ENCODE peak calls at places on chromosome 3, in eight cellular contexts. A, N, E, P, Q, S, Z and V are unnamed samples.

GRCh38 chr3:168024537-168024941 is 71.2 kb downstream of the GOLIM4 start:
- DNase-seq in A (peak), N (no peak), E (no peak), P (no peak), Q (no peak), S (no peak), Z (peak), V (peak)

GRCh38 chr3:150409527-150410310 is 1.6 kb downstream of the TSC22D2 start:
- DNase-seq in A (peak), N (peak), E (peak), P (peak), Q (peak), S (peak), Z (no peak), V (no peak)

GRCh38 chr3:5464684-5465083 is 277.2 kb downstream of the EDEM1 start:
- DNase-seq in A (peak), N (no peak), E (no peak), P (no peak), Q (no peak), S (no peak), Z (no peak), V (no peak)

GRCh38 chr3:152470095-152470494 is 201.4 kb downstream of the MBNL1 start:
- DNase-seq in A (no peak), N (no peak), E (no peak), P (no peak), Q (no peak), S (no peak), Z (no peak), V (no peak)

GRCh38 chr3:64122476-64122875 is 99.2 kb upstream of the PSMD6 start:
- DNase-seq in A (no peak), N (no peak), E (no peak), P (no peak), Q (no peak), S (peak), Z (no peak), V (no peak)

GRCh38 chr3:120448707-120449650 is 1.8 kb downstream of the FSTL1 start:
- DNase-seq in A (no peak), N (no peak), E (no peak), P (no peak), Q (no peak), S (peak), Z (no peak), V (peak)

GRCh38 chr3:60301142-60301541 is 950.1 kb downstream of the FHIT start:
- DNase-seq in A (no peak), N (no peak), E (no peak), P (no peak), Q (no peak), S (no peak), Z (peak), V (no peak)

GRCh38 chr3:27596920-27597319 is 112.7 kb upstream of the SLC4A7 start:
- DNase-seq in A (peak), N (no peak), E (no peak), P (no peak), Q (no peak), S (no peak), Z (no peak), V (peak)

GRCh38 chr3:107106316-107106715 is 270.9 kb upstream of the CCDC54 start:
- DNase-seq in A (no peak), N (no peak), E (no peak), P (no peak), Q (no peak), S (no peak), Z (no peak), V (peak)

GRCh38 chr3:73148653-73149052 is 87.2 kb downstream of the EBLN2 start:
- DNase-seq in A (no peak), N (no peak), E (no peak), P (no peak), Q (no peak), S (no peak), Z (no peak), V (no peak)

GRCh38 chr3:73332558-73332957 is 271.1 kb downstream of the EBLN2 start:
- DNase-seq in A (peak), N (no peak), E (no peak), P (no peak), Q (no peak), S (no peak), Z (no peak), V (no peak)

GRCh38 chr3:176352716-176353334 is 844.5 kb downstream of the TBL1XR1 start:
- DNase-seq in A (no peak), N (no peak), E (no peak), P (no peak), Q (no peak), S (no peak), Z (no peak), V (no peak)

GRCh38 chr3:71585126-71585525 is 1.6 kb upstream of the FOXP1 start:
- DNase-seq in A (peak), N (no peak), E (no peak), P (peak), Q (peak), S (no peak), Z (no peak), V (no peak)

GRCh38 chr3:117480981-117481380 is 771.4 kb downstream of the TUSC7 start:
- DNase-seq in A (no peak), N (no peak), E (no peak), P (no peak), Q (no peak), S (no peak), Z (no peak), V (no peak)

GRCh38 chr3:128854382-128854939 is 25.0 kb upstream of the ACAD9 start:
- DNase-seq in A (peak), N (no peak), E (no peak), P (no peak), Q (no peak), S (no peak), Z (no peak), V (no peak)

GRCh38 chr3:146747928-146748327 is 142.8 kb upstream of the PLSCR5 start:
- DNase-seq in A (no peak), N (no peak), E (no peak), P (no peak), Q (no peak), S (no peak), Z (peak), V (no peak)

GRCh38 chr3:102085431-102086226 is 236.3 kb downstream of the NFKBIZ start:
- DNase-seq in A (no peak), N (no peak), E (no peak), P (no peak), Q (no peak), S (no peak), Z (no peak), V (no peak)

GRCh38 chr3:186487037-186487436 is 57.1 kb downstream of the CRYGS start:
- DNase-seq in A (no peak), N (no peak), E (no peak), P (no peak), Q (no peak), S (no peak), Z (no peak), V (no peak)

GRCh38 chr3:186493507-186493906 is 50.7 kb downstream of the CRYGS start:
- DNase-seq in A (no peak), N (no peak), E (no peak), P (no peak), Q (no peak), S (no peak), Z (peak), V (no peak)

GRCh38 chr3:186492594-186492993 is 51.6 kb downstream of the CRYGS start:
- DNase-seq in A (no peak), N (no peak), E (no peak), P (no peak), Q (no peak), S (no peak), Z (no peak), V (no peak)

GRCh38 chr3:186487819-186488218 is 56.4 kb downstream of the CRYGS start:
- DNase-seq in A (peak), N (no peak), E (no peak), P (no peak), Q (no peak), S (no peak), Z (no peak), V (no peak)

DNA sequence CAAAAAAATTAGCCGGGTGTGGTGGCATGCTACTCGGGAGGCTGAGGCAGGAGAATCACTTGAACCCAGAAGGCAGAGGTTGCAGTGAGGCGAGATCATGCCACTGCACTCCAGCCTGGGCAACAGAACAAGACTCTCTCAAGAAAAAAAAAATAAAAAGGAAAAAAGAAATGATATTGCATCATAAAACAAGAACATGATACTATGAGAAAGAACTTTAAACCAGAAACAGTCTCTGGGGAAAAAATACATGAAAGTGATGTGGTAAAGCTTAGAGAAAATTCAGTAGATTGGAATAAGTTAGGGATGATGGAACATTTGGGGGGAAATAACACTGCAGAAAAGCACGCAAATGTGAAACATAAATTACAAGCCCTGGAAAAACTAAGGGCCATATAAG is 54.7 kb downstream of the CRYGS start:
- DNase-seq in A (no peak), N (no peak), E (no peak), P (no peak), Q (no peak), S (no peak), Z (no peak), V (no peak)
- H3K4me3 ChIP-seq in A (no peak), N (no peak), E (no peak), P (no peak), Q (no peak), S (no peak), Z (no peak), V (no peak)

DNA sequence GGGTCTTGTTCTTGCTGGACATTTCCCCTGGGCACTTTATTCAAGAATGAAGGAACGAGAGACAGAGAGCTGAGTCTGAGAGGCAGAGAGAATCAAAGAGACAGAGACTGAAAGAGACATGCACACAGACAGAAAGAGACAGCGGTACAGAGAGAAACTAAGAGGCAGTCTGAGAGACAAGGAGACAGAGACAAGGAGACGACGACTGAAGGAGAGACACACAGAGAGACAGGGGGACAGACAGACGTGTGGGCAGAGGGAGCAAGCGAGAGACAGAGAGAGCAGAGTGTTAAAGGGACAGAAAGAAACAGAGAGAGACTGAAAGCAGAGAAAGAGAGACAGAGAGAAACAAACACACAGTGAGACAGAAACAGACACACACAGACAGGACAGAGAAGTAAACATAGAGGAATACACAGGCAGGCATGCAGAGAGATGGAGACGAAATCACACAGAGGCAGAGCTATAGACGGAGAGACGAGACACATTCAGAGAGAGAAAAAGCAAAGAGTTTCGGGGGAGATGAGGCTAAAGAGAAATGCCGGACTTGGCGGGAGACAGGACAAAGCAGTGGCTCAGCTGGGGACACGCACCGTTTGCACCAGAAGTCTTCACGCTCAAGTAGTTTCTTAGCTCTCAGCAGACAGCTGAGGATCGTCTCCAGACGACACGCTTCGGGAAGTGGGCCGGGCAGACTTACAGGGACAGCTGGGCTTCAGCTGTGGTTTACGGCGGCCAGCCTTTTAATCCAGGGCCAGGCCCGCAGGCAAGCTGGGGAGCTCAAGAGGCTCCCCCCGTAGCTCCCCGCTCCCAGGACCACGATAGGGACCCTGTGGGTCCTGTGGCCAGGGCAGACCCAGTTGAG is 56.0 kb upstream of the DLG1 start:
- DNase-seq in A (no peak), N (no peak), E (no peak), P (no peak), Q (peak), S (peak), Z (peak), V (no peak)
- H3K4me3 ChIP-seq in A (no peak), N (no peak), E (no peak), P (no peak), Q (no peak), S (no peak), Z (peak), V (no peak)

DNA sequence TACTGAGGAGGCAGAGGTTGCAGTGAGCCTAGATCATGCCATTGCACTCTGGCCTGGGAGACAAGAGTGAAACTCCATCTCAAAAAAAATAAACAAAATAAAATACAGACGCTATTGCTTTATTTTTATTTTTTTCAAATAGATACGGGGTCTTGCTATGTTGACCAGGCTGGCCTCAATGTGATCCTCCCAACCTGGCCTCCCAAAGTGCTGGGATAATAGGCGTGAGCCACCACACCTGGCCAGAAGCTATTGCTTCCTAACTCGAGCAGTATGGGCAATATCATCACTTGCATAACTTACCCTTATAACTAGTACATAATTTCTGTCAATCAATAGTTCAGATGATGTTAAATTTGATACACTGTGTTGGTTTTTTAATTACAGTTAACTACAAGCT is 3.0 kb downstream of the ARF4 start:
- DNase-seq in A (no peak), N (no peak), E (no peak), P (no peak), Q (no peak), S (no peak), Z (no peak), V (no peak)
- H3K4me3 ChIP-seq in A (peak), N (no peak), E (no peak), P (no peak), Q (no peak), S (no peak), Z (peak), V (no peak)

GRCh38 chr3:149223461-149223820 is 1.8 kb upstream of the CP start:
- DNase-seq in A (no peak), N (no peak), E (no peak), P (no peak), Q (no peak), S (no peak), Z (no peak), V (no peak)

GRCh38 chr3:149217347-149217746 is 4.3 kb downstream of the CP start:
- DNase-seq in A (no peak), N (no peak), E (no peak), P (no peak), Q (no peak), S (no peak), Z (no peak), V (no peak)

GRCh38 chr3:149216195-149216869 is 5.3 kb downstream of the CP start:
- DNase-seq in A (no peak), N (no peak), E (no peak), P (no peak), Q (peak), S (no peak), Z (no peak), V (no peak)

GRCh38 chr3:149224736-149225594 is 3.3 kb upstream of the CP start:
- DNase-seq in A (peak), N (no peak), E (no peak), P (no peak), Q (no peak), S (no peak), Z (peak), V (peak)

GRCh38 chr3:149221783-149222517 is at the start of gene CP:
- DNase-seq in A (no peak), N (no peak), E (no peak), P (no peak), Q (no peak), S (no peak), Z (no peak), V (no peak)
- H3K4me3 ChIP-seq in A (no peak), N (no peak), E (no peak), P (no peak), Q (no peak), S (peak), Z (no peak), V (no peak)

GRCh38 chr3:43995929-43996378 is 245.7 kb upstream of the TOPAZ1 start:
- DNase-seq in A (no peak), N (no peak), E (no peak), P (no peak), Q (no peak), S (no peak), Z (no peak), V (no peak)
- H3K4me3 ChIP-seq in A (no peak), N (peak), E (no peak), P (peak), Q (peak), S (no peak), Z (no peak), V (peak)